ENCODE peak calls at places on chromosomes 2 and 18, in nine cellular contexts. B is Peyer's patch; O is heart left ventricle; Y is PC-3; K is CD8-positive, alpha-beta T cell; T is MM.1S; X is upper lobe of right lung; D is small intestine; J is ovary. I is an unnamed sample.

GRCh38 chr2:96264656-96265348 is 995 bp downstream of the TMEM127 start:
- DNase-seq in B (peak), O (peak), Y (no peak), K (peak), T (peak), X (no peak), D (no peak), J (no peak), I (no peak)

GRCh38 chr2:239594772-239595608 is 194.2 kb upstream of the HDAC4 start:
- DNase-seq in B (peak), O (no peak), Y (no peak), K (no peak), T (no peak), X (peak), D (no peak), J (peak), I (no peak)

GRCh38 chr2:77421971-77422370 is 100.2 kb downstream of the LRRTM4 start:
- DNase-seq in B (no peak), O (no peak), Y (no peak), K (no peak), T (no peak), X (no peak), D (no peak), J (no peak), I (no peak)

GRCh38 chr2:131154071-131154531 is 49.0 kb downstream of the PLEKHB2 start:
- DNase-seq in B (peak), O (peak), Y (peak), K (peak), T (peak), X (peak), D (peak), J (peak), I (peak)

GRCh38 chr18:41744664-41745063 is 210.4 kb upstream of the PIK3C3 start:
- DNase-seq in B (no peak), O (no peak), Y (no peak), K (no peak), T (no peak), X (no peak), D (no peak), J (no peak), I (no peak)

GRCh38 chr2:113138428-113139322 is 11.3 kb downstream of the IL1RN start:
- DNase-seq in B (no peak), O (no peak), Y (peak), K (peak), T (peak), X (no peak), D (peak), J (no peak), I (peak)

GRCh38 chr2:43605079-43605655 is 9.3 kb upstream of the THADA start:
- DNase-seq in B (no peak), O (no peak), Y (peak), K (no peak), T (peak), X (no peak), D (peak), J (no peak), I (no peak)

GRCh38 chr2:16666453-16666801 is 793 bp upstream of the CYRIA start:
- DNase-seq in B (no peak), O (peak), Y (no peak), K (no peak), T (no peak), X (no peak), D (no peak), J (no peak), I (no peak)

GRCh38 chr2:174439950-174440349 is 44.4 kb downstream of the SCRN3 start:
- DNase-seq in B (no peak), O (no peak), Y (no peak), K (no peak), T (no peak), X (no peak), D (no peak), J (no peak), I (no peak)

GRCh38 chr18:73563345-73563744 is 584.3 kb downstream of the FBXO15 start:
- DNase-seq in B (no peak), O (no peak), Y (peak), K (no peak), T (no peak), X (no peak), D (no peak), J (no peak), I (no peak)

GRCh38 chr2:179946810-179947485 is 60.1 kb downstream of the CWC22 start:
- DNase-seq in B (no peak), O (no peak), Y (no peak), K (no peak), T (peak), X (no peak), D (no peak), J (no peak), I (no peak)

GRCh38 chr2:11370377-11371098 is 26.1 kb upstream of the ROCK2 start:
- DNase-seq in B (peak), O (no peak), Y (peak), K (no peak), T (no peak), X (no peak), D (peak), J (no peak), I (no peak)

GRCh38 chr2:67259581-67260347 is 137.4 kb upstream of the ETAA1 start:
- DNase-seq in B (no peak), O (peak), Y (peak), K (no peak), T (no peak), X (no peak), D (no peak), J (peak), I (no peak)

GRCh38 chr2:215531284-215531683 is 95.4 kb upstream of the FN1 start:
- DNase-seq in B (no peak), O (no peak), Y (peak), K (no peak), T (no peak), X (no peak), D (no peak), J (no peak), I (no peak)

GRCh38 chr18:50659091-50660003 is 99.5 kb downstream of the MAPK4 start:
- DNase-seq in B (no peak), O (peak), Y (peak), K (no peak), T (no peak), X (no peak), D (no peak), J (no peak), I (no peak)

GRCh38 chr2:8487461-8487932 is 194.4 kb upstream of the ID2 start:
- DNase-seq in B (no peak), O (no peak), Y (no peak), K (no peak), T (no peak), X (no peak), D (no peak), J (no peak), I (no peak)

DNA sequence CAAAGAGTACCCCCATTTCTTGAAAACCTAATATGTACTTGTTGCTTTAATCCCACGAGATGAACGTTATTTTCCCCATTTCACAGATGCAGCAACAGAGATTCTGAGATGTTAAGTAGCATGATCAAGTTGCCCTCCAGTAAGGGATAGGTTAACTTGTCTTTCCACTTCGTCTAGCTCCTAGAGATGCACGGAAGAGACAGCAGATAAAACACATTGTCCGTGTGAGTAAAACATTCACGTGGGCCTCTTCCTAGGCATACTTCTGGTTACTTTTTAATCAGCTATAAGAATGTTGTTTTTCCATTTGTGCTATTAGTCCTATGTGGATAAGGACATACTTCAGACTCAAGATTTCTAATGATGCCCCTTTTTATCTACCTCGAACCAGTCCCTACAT is 1.2 kb upstream of the ARHGAP28 start:
- DNase-seq in B (no peak), O (no peak), Y (no peak), K (no peak), T (no peak), X (no peak), D (no peak), J (no peak), I (no peak)
- H3K27ac ChIP-seq in B (no peak), O (no peak), Y (peak), K (no peak), T (no peak), X (peak), D (no peak), J (peak), I (no peak)

GRCh38 chr18:35478520-35479435 is 19.0 kb downstream of the INO80C start:
- DNase-seq in B (no peak), O (peak), Y (peak), K (no peak), T (no peak), X (no peak), D (peak), J (no peak), I (no peak)

GRCh38 chr18:35477497-35477896 is 20.3 kb downstream of the INO80C start:
- DNase-seq in B (no peak), O (no peak), Y (no peak), K (no peak), T (no peak), X (no peak), D (no peak), J (no peak), I (no peak)

GRCh38 chr18:35477974-35478373 is 19.8 kb downstream of the INO80C start:
- DNase-seq in B (no peak), O (no peak), Y (no peak), K (no peak), T (no peak), X (no peak), D (no peak), J (no peak), I (no peak)

GRCh38 chr18:35473562-35473961 is 24.2 kb downstream of the INO80C start:
- DNase-seq in B (no peak), O (no peak), Y (no peak), K (no peak), T (no peak), X (no peak), D (no peak), J (no peak), I (no peak)

GRCh38 chr18:35474884-35475283 is 22.9 kb downstream of the INO80C start:
- DNase-seq in B (no peak), O (no peak), Y (no peak), K (no peak), T (no peak), X (no peak), D (no peak), J (no peak), I (no peak)
- H3K4me3 ChIP-seq in B (no peak), O (no peak), Y (no peak), K (no peak), T (no peak), X (no peak), D (no peak), J (no peak), I (no peak)

DNA sequence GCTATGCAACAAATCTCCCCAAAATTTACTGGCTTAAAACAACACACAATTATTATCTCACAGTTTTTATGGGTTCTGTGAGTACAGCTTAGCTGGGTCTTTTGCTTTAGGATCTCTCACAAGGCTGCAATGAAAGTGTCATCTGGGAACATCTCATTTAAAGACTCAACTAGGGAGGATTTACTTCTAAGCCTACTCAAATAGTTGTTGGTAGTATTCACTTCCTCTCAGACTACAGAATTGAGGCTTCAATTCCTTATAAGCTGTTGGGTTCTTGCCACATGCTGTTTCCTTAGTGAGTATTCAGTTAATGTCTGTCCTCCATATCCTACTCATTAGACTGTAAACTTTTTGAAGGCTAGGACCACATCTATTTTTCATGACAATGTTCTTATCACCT is 72.3 kb downstream of the MDH1 start:
- DNase-seq in B (no peak), O (no peak), Y (peak), K (no peak), T (no peak), X (no peak), D (no peak), J (no peak), I (no peak)
- H3K27ac ChIP-seq in B (no peak), O (no peak), Y (no peak), K (no peak), T (no peak), X (no peak), D (no peak), J (no peak), I (no peak)

GRCh38 chr2:118852605-118853128 is 5.2 kb upstream of the EN1 start:
- DNase-seq in B (no peak), O (no peak), Y (no peak), K (no peak), T (no peak), X (no peak), D (no peak), J (no peak), I (no peak)
- H3K4me3 ChIP-seq in B (no peak), O (no peak), Y (peak), K (no peak), T (no peak), X (no peak), D (no peak), J (no peak), I (no peak)

GRCh38 chr2:220209093-220209492 is 581.7 kb downstream of the SLC4A3 start:
- DNase-seq in B (no peak), O (no peak), Y (no peak), K (no peak), T (no peak), X (no peak), D (no peak), J (no peak), I (no peak)
- H3K27ac ChIP-seq in B (no peak), O (no peak), Y (no peak), K (no peak), T (no peak), X (no peak), D (no peak), J (no peak), I (no peak)

GRCh38 chr2:61182059-61182383 is 20.0 kb downstream of the C2orf74 start:
- DNase-seq in B (no peak), O (no peak), Y (no peak), K (no peak), T (no peak), X (no peak), D (no peak), J (no peak), I (no peak)

GRCh38 chr2:61181382-61182058 is 19.5 kb downstream of the C2orf74 start:
- DNase-seq in B (no peak), O (no peak), Y (no peak), K (no peak), T (no peak), X (no peak), D (no peak), J (no peak), I (no peak)

GRCh38 chr2:61179701-61180639 is 18.0 kb downstream of the C2orf74 start:
- DNase-seq in B (no peak), O (peak), Y (peak), K (no peak), T (no peak), X (no peak), D (no peak), J (peak), I (no peak)

GRCh38 chr2:61178603-61179545 is 16.9 kb downstream of the C2orf74 start:
- DNase-seq in B (no peak), O (peak), Y (peak), K (no peak), T (peak), X (peak), D (peak), J (peak), I (no peak)

GRCh38 chr2:61180686-61181085 is 18.7 kb downstream of the C2orf74 start:
- DNase-seq in B (no peak), O (no peak), Y (no peak), K (no peak), T (no peak), X (no peak), D (no peak), J (no peak), I (no peak)
- H3K4me3 ChIP-seq in B (no peak), O (no peak), Y (no peak), K (no peak), T (no peak), X (no peak), D (no peak), J (no peak), I (no peak)

GRCh38 chr2:227871375-227871788 is at the start of gene DAW1:
- DNase-seq in B (peak), O (peak), Y (no peak), K (peak), T (peak), X (peak), D (peak), J (peak), I (no peak)

GRCh38 chr2:227867386-227867785 is 4.0 kb upstream of the DAW1 start:
- DNase-seq in B (no peak), O (no peak), Y (no peak), K (no peak), T (no peak), X (no peak), D (no peak), J (no peak), I (no peak)

GRCh38 chr2:227872676-227873075 is 1.2 kb downstream of the DAW1 start:
- DNase-seq in B (no peak), O (no peak), Y (no peak), K (no peak), T (no peak), X (no peak), D (no peak), J (no peak), I (no peak)

GRCh38 chr2:227865281-227865680 is 6.2 kb upstream of the DAW1 start:
- DNase-seq in B (no peak), O (no peak), Y (no peak), K (no peak), T (no peak), X (no peak), D (peak), J (no peak), I (no peak)

DNA sequence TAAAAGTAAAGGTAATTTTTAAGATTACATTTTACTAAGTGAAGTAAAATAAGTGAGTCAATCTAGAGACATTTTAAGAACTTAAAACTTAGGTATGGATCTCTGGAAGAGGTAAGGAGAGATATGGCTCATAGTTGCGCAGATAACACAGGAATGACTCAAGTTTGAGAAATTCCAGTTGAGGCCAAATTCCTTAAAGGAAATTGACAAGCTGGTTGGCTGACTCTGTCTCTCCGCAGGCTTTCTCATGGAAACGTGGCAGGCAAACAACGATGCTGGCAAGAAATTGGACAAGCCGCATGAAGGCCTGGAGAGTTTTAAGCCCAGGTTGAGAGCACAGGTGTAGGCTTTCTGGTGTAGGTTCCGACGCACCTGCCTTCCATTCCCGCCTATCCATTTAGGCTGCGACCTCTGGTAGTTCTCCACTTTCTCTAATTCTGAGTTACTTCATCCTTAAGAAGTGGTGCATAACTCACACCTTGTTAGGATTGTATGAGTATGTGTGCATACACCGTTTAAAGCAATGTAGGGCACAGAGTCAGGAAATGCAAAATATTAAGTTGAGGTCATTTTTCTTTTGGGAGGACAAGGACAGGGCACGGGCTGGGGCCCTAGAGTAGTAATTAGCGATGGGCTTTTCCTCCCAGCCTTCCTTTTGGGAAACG is 589 bp upstream of the DAW1 start:
- DNase-seq in B (no peak), O (no peak), Y (peak), K (no peak), T (no peak), X (no peak), D (peak), J (no peak), I (no peak)
- H3K27ac ChIP-seq in B (no peak), O (no peak), Y (peak), K (no peak), T (no peak), X (peak), D (no peak), J (no peak), I (no peak)

I was measured in iPS DF 6.9.